ENCODE peak calls at places on chromosome 12, in six cellular contexts. V is CD4-positive, alpha-beta T cell; Z is mammary epithelial cell; C is IMR-90; O is stomach; U is fibroblast of lung. A is an unnamed sample. For H3K27me3, the result is how much of the 10 kb centered on the place peaks cover.

GRCh38 chr12:18262514-18262913 is 1.2 kb downstream of the PIK3C2G start:
- DNase-seq in V (no peak), Z (peak), C (peak), O (no peak), U (peak), A (peak)

GRCh38 chr12:12977231-12977630 is 22.8 kb downstream of the HEBP1 start:
- DNase-seq in V (no peak), Z (no peak), C (no peak), O (no peak), U (peak), A (no peak)

GRCh38 chr12:71194657-71195056 is 36.9 kb upstream of the TSPAN8 start:
- DNase-seq in V (no peak), Z (no peak), C (no peak), O (no peak), U (peak), A (no peak)

GRCh38 chr12:131167334-131167733 is 213.6 kb downstream of the ADGRD1 start:
- DNase-seq in V (no peak), Z (no peak), C (no peak), O (no peak), U (no peak), A (no peak)

GRCh38 chr12:120940799-120941198 is 36.6 kb upstream of the SPPL3 start:
- DNase-seq in V (no peak), Z (no peak), C (peak), O (no peak), U (peak), A (no peak)

GRCh38 chr12:93943766-93944165 is 204.6 kb upstream of the PLXNC1 start:
- DNase-seq in V (no peak), Z (peak), C (peak), O (no peak), U (peak), A (no peak)

GRCh38 chr12:497501-498160 is 37.9 kb downstream of the B4GALNT3 start:
- DNase-seq in V (no peak), Z (no peak), C (no peak), O (peak), U (no peak), A (no peak)

GRCh38 chr12:54030442-54030801 is 2.2 kb downstream of the HOXC6 start:
- DNase-seq in V (no peak), Z (no peak), C (no peak), O (no peak), U (no peak), A (no peak)

GRCh38 chr12:115857923-115858322 is 419.6 kb downstream of the MED13L start:
- DNase-seq in V (no peak), Z (no peak), C (no peak), O (no peak), U (no peak), A (no peak)

GRCh38 chr12:450438-450837 is 9.3 kb upstream of the B4GALNT3 start:
- DNase-seq in V (no peak), Z (no peak), C (no peak), O (peak), U (no peak), A (no peak)

GRCh38 chr12:106299193-106299794 is 3.2 kb upstream of the TCP11L2 start:
- DNase-seq in V (no peak), Z (no peak), C (peak), O (no peak), U (no peak), A (no peak)

GRCh38 chr12:109450980-109451379 is 26.1 kb downstream of the KCTD10 start:
- DNase-seq in V (no peak), Z (no peak), C (no peak), O (no peak), U (no peak), A (no peak)

GRCh38 chr12:69070319-69071090 is 137.5 kb upstream of the CPM start:
- DNase-seq in V (peak), Z (peak), C (peak), O (peak), U (peak), A (peak)

GRCh38 chr12:89863332-89863938 is 154.8 kb upstream of the ATP2B1 start:
- DNase-seq in V (peak), Z (no peak), C (no peak), O (no peak), U (no peak), A (no peak)

GRCh38 chr12:56040963-56041578 is 647 bp upstream of the RPS26 start:
- DNase-seq in V (no peak), Z (peak), C (no peak), O (no peak), U (no peak), A (no peak)

GRCh38 chr12:54988402-54989054 is 4.0 kb upstream of the TESPA1 start:
- DNase-seq in V (no peak), Z (no peak), C (peak), O (peak), U (peak), A (no peak)

GRCh38 chr12:95805864-95806669 is 15.5 kb upstream of the NTN4 start:
- DNase-seq in V (no peak), Z (peak), C (peak), O (no peak), U (peak), A (peak)

GRCh38 chr12:51855586-51856428 is 7.3 kb upstream of the FIGNL2 start:
- DNase-seq in V (no peak), Z (no peak), C (peak), O (no peak), U (peak), A (no peak)

GRCh38 chr12:52279683-52280318 is 5.4 kb downstream of the KRT86 start:
- DNase-seq in V (no peak), Z (no peak), C (peak), O (peak), U (peak), A (no peak)

GRCh38 chr12:122028601-122029560 is 7.2 kb downstream of the BCL7A start:
- DNase-seq in V (no peak), Z (peak), C (no peak), O (no peak), U (no peak), A (no peak)

GRCh38 chr12:15629761-15630160 is 159.4 kb downstream of the EPS8 start:
- DNase-seq in V (no peak), Z (peak), C (peak), O (no peak), U (peak), A (peak)

GRCh38 chr12:104049278-104050257 is at the start of gene GLT8D2:
- DNase-seq in V (no peak), Z (peak), C (peak), O (peak), U (peak), A (peak)

GRCh38 chr12:122322501-122322900 is 56.2 kb upstream of the VPS33A start:
- DNase-seq in V (no peak), Z (no peak), C (peak), O (no peak), U (peak), A (no peak)

GRCh38 chr12:95605875-95606274 is 54.6 kb upstream of the USP44 start:
- DNase-seq in V (no peak), Z (no peak), C (no peak), O (no peak), U (peak), A (no peak)

GRCh38 chr12:65597527-65597926 is 226.8 kb upstream of the HMGA2 start:
- DNase-seq in V (no peak), Z (peak), C (peak), O (no peak), U (peak), A (no peak)

GRCh38 chr12:95718001-95718400 is 72.6 kb downstream of the NTN4 start:
- DNase-seq in V (no peak), Z (no peak), C (no peak), O (no peak), U (no peak), A (no peak)

GRCh38 chr12:47808049-47808448 is 11.7 kb downstream of the HDAC7 start:
- DNase-seq in V (peak), Z (no peak), C (peak), O (no peak), U (peak), A (no peak)

GRCh38 chr12:49296034-49296835 is 1.3 kb downstream of the PRPH start:
- DNase-seq in V (peak), Z (no peak), C (no peak), O (peak), U (no peak), A (no peak)

GRCh38 chr12:20370001-20370381 is 1.7 kb downstream of the PDE3A start:
- DNase-seq in V (no peak), Z (no peak), C (no peak), O (no peak), U (peak), A (peak)
- H3K27ac ChIP-seq in V (no peak), Z (no peak), C (peak), O (peak), U (no peak), A (no peak)

DNA sequence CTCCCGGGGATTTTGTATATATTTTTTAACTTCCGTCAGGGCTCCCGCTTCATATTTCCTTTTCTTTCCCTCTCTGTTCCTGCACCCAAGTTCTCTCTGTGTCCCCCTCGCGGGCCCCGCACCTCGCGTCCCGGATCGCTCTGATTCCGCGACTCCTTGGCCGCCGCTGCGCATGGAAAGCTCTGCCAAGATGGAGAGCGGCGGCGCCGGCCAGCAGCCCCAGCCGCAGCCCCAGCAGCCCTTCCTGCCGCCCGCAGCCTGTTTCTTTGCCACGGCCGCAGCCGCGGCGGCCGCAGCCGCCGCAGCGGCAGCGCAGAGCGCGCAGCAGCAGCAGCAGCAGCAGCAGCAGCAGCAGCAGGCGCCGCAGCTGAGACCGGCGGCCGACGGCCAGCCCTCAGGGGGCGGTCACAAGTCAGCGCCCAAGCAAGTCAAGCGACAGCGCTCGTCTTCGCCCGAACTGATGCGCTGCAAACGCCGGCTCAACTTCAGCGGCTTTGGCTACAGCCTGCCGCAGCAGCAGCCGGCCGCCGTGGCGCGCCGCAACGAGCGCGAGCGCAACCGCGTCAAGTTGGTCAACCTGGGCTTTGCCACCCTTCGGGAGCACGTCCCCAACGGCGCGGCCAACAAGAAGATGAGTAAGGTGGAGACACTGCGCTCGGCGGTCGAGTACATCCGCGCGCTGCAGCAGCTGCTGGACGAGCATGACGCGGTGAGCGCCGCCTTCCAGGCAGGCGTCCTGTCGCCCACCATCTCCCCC is 777 bp downstream of the ASCL1 start:
- DNase-seq in V (no peak), Z (peak), C (peak), O (no peak), U (peak), A (peak)
- H3K27me3 ChIP-seq in V (half or more), Z (half or more), C (half or more), O (half or more), U (under half), A (half or more)

GRCh38 chr12:1661553-1662335 is 29.1 kb upstream of the ADIPOR2 start:
- DNase-seq in V (peak), Z (peak), C (peak), O (peak), U (peak), A (peak)

GRCh38 chr12:1665366-1665765 is 25.5 kb upstream of the ADIPOR2 start:
- DNase-seq in V (no peak), Z (no peak), C (no peak), O (no peak), U (no peak), A (no peak)

GRCh38 chr12:1660304-1661187 is 30.3 kb upstream of the ADIPOR2 start:
- DNase-seq in V (peak), Z (peak), C (no peak), O (peak), U (no peak), A (peak)

GRCh38 chr12:1663440-1664132 is 27.3 kb upstream of the ADIPOR2 start:
- DNase-seq in V (no peak), Z (no peak), C (no peak), O (no peak), U (no peak), A (no peak)

GRCh38 chr12:1662761-1663439 is 28.0 kb upstream of the ADIPOR2 start:
- DNase-seq in V (no peak), Z (no peak), C (no peak), O (peak), U (peak), A (no peak)
- TF ChIP-seq CTCF in V (no peak), Z (peak), C (peak), O (no peak), U (no peak), A (peak)

DNA sequence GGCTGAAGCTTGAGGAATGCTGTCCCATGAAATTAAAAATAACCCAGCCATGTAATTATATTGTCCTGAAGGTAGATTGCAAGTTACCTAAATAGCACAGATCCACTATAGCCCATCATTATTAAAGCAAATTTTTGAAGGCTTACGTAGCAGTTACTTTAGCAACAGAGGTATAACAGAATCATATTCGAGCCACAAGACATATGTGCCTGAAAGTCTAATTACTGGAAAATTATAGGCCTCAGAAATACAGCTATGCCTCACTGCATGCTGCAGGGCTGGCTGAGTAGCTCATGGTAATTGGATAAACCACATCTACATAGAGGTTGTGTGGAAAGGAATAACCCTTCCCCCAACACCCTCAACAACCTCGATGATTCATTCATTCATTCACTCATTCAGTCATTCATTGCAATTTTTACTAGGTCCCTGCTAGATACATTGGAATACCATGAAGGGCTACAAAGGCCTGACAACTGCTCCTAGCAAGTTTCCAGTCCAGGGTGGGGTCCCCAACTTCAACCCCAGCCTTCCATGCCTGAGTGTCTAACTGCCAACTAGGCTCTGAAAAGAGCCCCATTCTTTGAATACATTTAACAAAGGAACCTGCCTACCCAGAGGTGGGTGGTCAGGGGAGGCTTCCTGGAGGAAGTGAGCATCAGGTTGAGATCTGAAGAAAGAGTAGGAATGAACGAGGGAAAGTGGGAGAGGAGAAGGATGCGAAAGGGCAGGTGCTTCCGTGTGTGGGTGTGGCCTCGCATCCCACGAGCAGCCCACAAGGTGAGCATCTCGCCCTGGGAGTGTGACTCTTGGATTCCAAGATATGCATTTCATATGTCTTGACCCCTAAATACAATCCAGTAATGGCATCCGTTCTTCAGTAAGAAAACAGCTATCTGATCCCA is 18.0 kb upstream of the CMKLR1 start:
- DNase-seq in V (no peak), Z (no peak), C (no peak), O (no peak), U (no peak), A (no peak)
- H3K27ac ChIP-seq in V (no peak), Z (no peak), C (no peak), O (no peak), U (no peak), A (no peak)

DNA sequence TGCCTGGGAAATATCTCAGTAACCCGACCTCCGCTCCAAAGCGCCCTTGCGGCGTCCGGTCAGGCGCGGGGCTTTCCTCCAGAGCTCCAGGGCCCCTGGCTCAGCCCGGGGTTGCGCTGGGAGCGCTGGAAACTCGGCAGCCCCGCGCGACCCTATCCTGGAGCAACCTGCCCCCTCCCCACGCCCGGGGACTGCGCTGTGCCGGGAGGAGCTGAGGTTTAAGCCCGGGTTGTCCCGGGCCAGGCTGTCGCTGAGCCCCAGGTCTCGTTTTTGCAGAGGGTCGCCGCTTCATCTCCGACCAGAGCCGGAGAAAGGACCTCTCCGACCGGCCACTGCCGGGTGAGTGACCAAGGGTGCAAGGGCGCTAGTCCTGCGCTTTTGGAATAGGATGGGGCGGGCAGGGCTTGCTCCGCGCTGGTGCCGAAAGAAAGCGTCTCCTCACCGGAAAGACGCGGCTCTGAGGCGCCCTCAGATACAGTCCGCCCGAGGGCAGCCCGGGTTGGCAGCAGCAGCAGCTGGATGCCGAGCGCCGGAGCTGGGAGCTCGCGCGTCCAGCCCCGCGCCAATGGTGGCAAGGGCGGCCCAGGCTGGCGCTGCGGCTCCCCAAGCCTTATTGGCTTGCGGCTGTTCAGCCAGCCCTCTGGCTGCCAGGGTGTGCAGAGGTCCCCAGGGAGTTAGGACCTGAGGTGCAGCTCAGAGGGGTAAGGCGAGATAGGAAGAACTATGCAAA is 1.5 kb downstream of the SPX start:
- DNase-seq in V (peak), Z (peak), C (peak), O (peak), U (peak), A (peak)
- H3K27me3 ChIP-seq in V (under half), Z (under half), C (under half), O (under half), U (under half), A (under half)

DNA sequence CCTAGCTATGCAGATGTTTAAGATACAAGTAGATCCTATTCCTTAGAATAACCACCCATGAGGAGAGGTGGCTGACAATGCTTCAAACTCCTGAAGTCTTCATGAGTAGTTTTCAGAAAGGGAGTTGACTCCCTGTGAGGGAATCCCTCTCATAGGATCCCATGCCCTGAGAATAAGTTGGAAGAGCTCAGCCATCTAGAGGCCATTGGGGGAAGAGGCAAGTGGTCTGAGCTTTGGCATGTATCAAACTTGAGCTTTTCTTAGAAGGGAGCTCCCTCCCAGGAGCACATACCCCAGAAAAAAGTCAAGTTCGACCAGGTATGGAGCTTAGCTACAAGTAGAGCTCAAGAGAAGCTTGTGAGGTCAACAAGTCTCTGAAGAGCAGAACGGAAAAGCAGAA is 165.7 kb upstream of the RBM19 start:
- DNase-seq in V (no peak), Z (no peak), C (no peak), O (no peak), U (no peak), A (no peak)
- TF ChIP-seq CTCF in V (no peak), Z (no peak), C (no peak), O (no peak), U (no peak), A (no peak)

GRCh38 chr12:63404611-63405010 is 253.6 kb upstream of the AVPR1A start:
- DNase-seq in V (no peak), Z (no peak), C (no peak), O (no peak), U (no peak), A (no peak)

GRCh38 chr12:63415357-63415756 is 252.9 kb downstream of the DPY19L2 start:
- DNase-seq in V (no peak), Z (no peak), C (no peak), O (no peak), U (no peak), A (no peak)

GRCh38 chr12:63410197-63410596 is 258.1 kb downstream of the DPY19L2 start:
- DNase-seq in V (no peak), Z (no peak), C (no peak), O (no peak), U (no peak), A (no peak)
- H3K27ac ChIP-seq in V (no peak), Z (no peak), C (no peak), O (no peak), U (no peak), A (no peak)

GRCh38 chr12:42477931-42478330 is 111.6 kb downstream of the PRICKLE1 start:
- DNase-seq in V (no peak), Z (no peak), C (peak), O (no peak), U (peak), A (no peak)
- H3K27me3 ChIP-seq in V (under half), Z (under half), C (under half), O (under half), U (under half), A (under half)

GRCh38 chr12:57765003-57765697 is 1.7 kb downstream of the CYP27B1 start:
- DNase-seq in V (peak), Z (peak), C (peak), O (peak), U (peak), A (no peak)
- TF ChIP-seq CTCF in V (peak), Z (peak), C (peak), O (no peak), U (peak), A (peak)

A was measured in foreskin keratinocyte.